ENCODE peak calls at places on chromosomes 16 and 17, in eight cellular contexts. One of them, this sample, is unnamed.

GRCh38 chr16:9469512-9469911 is 378.1 kb downstream of the HAPSTR1 start:
- DNase-seq in mucosa of descending colon: no peak
- DNase-seq in activated gamma-delta T cell treated with anti-CD3 and anti-CD28 coated beads, Interleukin-2, amount 50 U/mL, for 16 hours: no peak
- DNase-seq in GM06990: no peak
- DNase-seq in endodermal cell: no peak
- DNase-seq in esophagus squamous epithelium: no peak
- DNase-seq in nucleus accumbens: no peak
- DNase-seq in endothelial cell: no peak
- DNase-seq in this sample: no peak

GRCh38 chr17:10295728-10296343 is 77.0 kb downstream of the MYH13 start:
- DNase-seq in nucleus accumbens: no peak
- DNase-seq in endodermal cell: peak
- DNase-seq in mucosa of descending colon: peak
- DNase-seq in activated gamma-delta T cell treated with anti-CD3 and anti-CD28 coated beads, Interleukin-2, amount 50 U/mL, for 16 hours: peak
- DNase-seq in GM06990: no peak
- DNase-seq in esophagus squamous epithelium: no peak
- DNase-seq in endothelial cell: peak
- DNase-seq in this sample: peak

GRCh38 chr17:73343739-73344454 is 32.1 kb upstream of the CDC42EP4 start:
- DNase-seq in endodermal cell: no peak
- DNase-seq in esophagus squamous epithelium: no peak
- DNase-seq in activated gamma-delta T cell treated with anti-CD3 and anti-CD28 coated beads, Interleukin-2, amount 50 U/mL, for 16 hours: no peak
- DNase-seq in GM06990: no peak
- DNase-seq in endothelial cell: no peak
- DNase-seq in mucosa of descending colon: no peak
- DNase-seq in nucleus accumbens: no peak
- DNase-seq in this sample: no peak

GRCh38 chr17:8766731-8767130 is 8.4 kb upstream of the SPDYE4 start:
- DNase-seq in activated gamma-delta T cell treated with anti-CD3 and anti-CD28 coated beads, Interleukin-2, amount 50 U/mL, for 16 hours: no peak
- DNase-seq in mucosa of descending colon: no peak
- DNase-seq in nucleus accumbens: no peak
- DNase-seq in esophagus squamous epithelium: no peak
- DNase-seq in endodermal cell: no peak
- DNase-seq in endothelial cell: no peak
- DNase-seq in GM06990: no peak
- DNase-seq in this sample: no peak

GRCh38 chr16:79874391-79874790 is 273.9 kb upstream of the MAF start:
- DNase-seq in activated gamma-delta T cell treated with anti-CD3 and anti-CD28 coated beads, Interleukin-2, amount 50 U/mL, for 16 hours: no peak
- DNase-seq in endothelial cell: no peak
- DNase-seq in GM06990: peak
- DNase-seq in endodermal cell: no peak
- DNase-seq in esophagus squamous epithelium: no peak
- DNase-seq in mucosa of descending colon: peak
- DNase-seq in nucleus accumbens: no peak
- DNase-seq in this sample: no peak

GRCh38 chr17:65283704-65284103 is 146.5 kb downstream of the RGS9 start:
- DNase-seq in GM06990: no peak
- DNase-seq in endodermal cell: peak
- DNase-seq in esophagus squamous epithelium: no peak
- DNase-seq in mucosa of descending colon: peak
- DNase-seq in nucleus accumbens: no peak
- DNase-seq in activated gamma-delta T cell treated with anti-CD3 and anti-CD28 coated beads, Interleukin-2, amount 50 U/mL, for 16 hours: no peak
- DNase-seq in endothelial cell: no peak
- DNase-seq in this sample: no peak

GRCh38 chr16:48381201-48381600 is 4.0 kb downstream of the SIAH1 start:
- DNase-seq in endothelial cell: no peak
- DNase-seq in esophagus squamous epithelium: no peak
- DNase-seq in endodermal cell: no peak
- DNase-seq in GM06990: no peak
- DNase-seq in mucosa of descending colon: no peak
- DNase-seq in activated gamma-delta T cell treated with anti-CD3 and anti-CD28 coated beads, Interleukin-2, amount 50 U/mL, for 16 hours: no peak
- DNase-seq in nucleus accumbens: no peak
- DNase-seq in this sample: no peak

GRCh38 chr17:37702605-37703004 is 42.3 kb downstream of the HNF1B start:
- DNase-seq in mucosa of descending colon: no peak
- DNase-seq in esophagus squamous epithelium: no peak
- DNase-seq in nucleus accumbens: no peak
- DNase-seq in activated gamma-delta T cell treated with anti-CD3 and anti-CD28 coated beads, Interleukin-2, amount 50 U/mL, for 16 hours: no peak
- DNase-seq in GM06990: no peak
- DNase-seq in endothelial cell: no peak
- DNase-seq in endodermal cell: no peak
- DNase-seq in this sample: no peak

GRCh38 chr16:67537636-67538591 is 9.3 kb downstream of the RIPOR1 start:
- DNase-seq in GM06990: no peak
- DNase-seq in activated gamma-delta T cell treated with anti-CD3 and anti-CD28 coated beads, Interleukin-2, amount 50 U/mL, for 16 hours: peak
- DNase-seq in endothelial cell: peak
- DNase-seq in nucleus accumbens: no peak
- DNase-seq in endodermal cell: peak
- DNase-seq in mucosa of descending colon: peak
- DNase-seq in esophagus squamous epithelium: no peak
- DNase-seq in this sample: no peak

GRCh38 chr17:17143501-17143900 is 62.6 kb downstream of the PLD6 start:
- DNase-seq in mucosa of descending colon: no peak
- DNase-seq in endodermal cell: no peak
- DNase-seq in GM06990: no peak
- DNase-seq in activated gamma-delta T cell treated with anti-CD3 and anti-CD28 coated beads, Interleukin-2, amount 50 U/mL, for 16 hours: no peak
- DNase-seq in esophagus squamous epithelium: no peak
- DNase-seq in endothelial cell: no peak
- DNase-seq in nucleus accumbens: no peak
- DNase-seq in this sample: no peak

GRCh38 chr17:19317359-19318095 is 45.0 kb downstream of the B9D1 start:
- DNase-seq in mucosa of descending colon: peak
- DNase-seq in esophagus squamous epithelium: no peak
- DNase-seq in GM06990: peak
- DNase-seq in endodermal cell: peak
- DNase-seq in nucleus accumbens: peak
- DNase-seq in activated gamma-delta T cell treated with anti-CD3 and anti-CD28 coated beads, Interleukin-2, amount 50 U/mL, for 16 hours: no peak
- DNase-seq in endothelial cell: peak
- DNase-seq in this sample: peak

GRCh38 chr16:20851601-20852000 is 45.3 kb downstream of the REXO5 start:
- DNase-seq in esophagus squamous epithelium: no peak
- DNase-seq in endothelial cell: no peak
- DNase-seq in GM06990: no peak
- DNase-seq in nucleus accumbens: no peak
- DNase-seq in activated gamma-delta T cell treated with anti-CD3 and anti-CD28 coated beads, Interleukin-2, amount 50 U/mL, for 16 hours: no peak
- DNase-seq in endodermal cell: no peak
- DNase-seq in mucosa of descending colon: peak
- DNase-seq in this sample: no peak

GRCh38 chr17:3887811-3888210 is 5.0 kb downstream of the CAMKK1 start:
- DNase-seq in endothelial cell: no peak
- DNase-seq in endodermal cell: no peak
- DNase-seq in GM06990: no peak
- DNase-seq in activated gamma-delta T cell treated with anti-CD3 and anti-CD28 coated beads, Interleukin-2, amount 50 U/mL, for 16 hours: no peak
- DNase-seq in esophagus squamous epithelium: no peak
- DNase-seq in nucleus accumbens: no peak
- DNase-seq in mucosa of descending colon: no peak
- DNase-seq in this sample: no peak

GRCh38 chr16:12771341-12771798 is 32.3 kb downstream of the CPPED1 start:
- DNase-seq in esophagus squamous epithelium: no peak
- DNase-seq in activated gamma-delta T cell treated with anti-CD3 and anti-CD28 coated beads, Interleukin-2, amount 50 U/mL, for 16 hours: no peak
- DNase-seq in nucleus accumbens: no peak
- DNase-seq in GM06990: no peak
- DNase-seq in endodermal cell: no peak
- DNase-seq in endothelial cell: no peak
- DNase-seq in mucosa of descending colon: no peak
- DNase-seq in this sample: no peak

GRCh38 chr16:68345351-68345810 is 34.6 kb downstream of the PRMT7 start:
- DNase-seq in endodermal cell: no peak
- DNase-seq in nucleus accumbens: no peak
- DNase-seq in activated gamma-delta T cell treated with anti-CD3 and anti-CD28 coated beads, Interleukin-2, amount 50 U/mL, for 16 hours: no peak
- DNase-seq in esophagus squamous epithelium: no peak
- DNase-seq in mucosa of descending colon: no peak
- DNase-seq in GM06990: no peak
- DNase-seq in endothelial cell: no peak
- DNase-seq in this sample: no peak

GRCh38 chr17:45577571-45578279 is 87.2 kb upstream of the PLEKHM1 start:
- DNase-seq in nucleus accumbens: no peak
- DNase-seq in esophagus squamous epithelium: no peak
- DNase-seq in endothelial cell: no peak
- DNase-seq in GM06990: no peak
- DNase-seq in activated gamma-delta T cell treated with anti-CD3 and anti-CD28 coated beads, Interleukin-2, amount 50 U/mL, for 16 hours: no peak
- DNase-seq in mucosa of descending colon: no peak
- DNase-seq in endodermal cell: no peak
- DNase-seq in this sample: no peak

GRCh38 chr17:19756551-19756950 is 8.5 kb upstream of the ALDH3A1 start:
- DNase-seq in endodermal cell: peak
- DNase-seq in GM06990: no peak
- DNase-seq in nucleus accumbens: no peak
- DNase-seq in mucosa of descending colon: no peak
- DNase-seq in endothelial cell: no peak
- DNase-seq in activated gamma-delta T cell treated with anti-CD3 and anti-CD28 coated beads, Interleukin-2, amount 50 U/mL, for 16 hours: no peak
- DNase-seq in esophagus squamous epithelium: no peak
- DNase-seq in this sample: no peak

GRCh38 chr16:68446941-68447675 is 1.2 kb downstream of the SMPD3 start:
- DNase-seq in mucosa of descending colon: no peak
- DNase-seq in endothelial cell: no peak
- DNase-seq in activated gamma-delta T cell treated with anti-CD3 and anti-CD28 coated beads, Interleukin-2, amount 50 U/mL, for 16 hours: no peak
- DNase-seq in nucleus accumbens: no peak
- DNase-seq in esophagus squamous epithelium: no peak
- DNase-seq in endodermal cell: no peak
- DNase-seq in GM06990: no peak
- DNase-seq in this sample: no peak

GRCh38 chr17:62017496-62017895 is 47.6 kb downstream of the MED13 start:
- DNase-seq in activated gamma-delta T cell treated with anti-CD3 and anti-CD28 coated beads, Interleukin-2, amount 50 U/mL, for 16 hours: no peak
- DNase-seq in GM06990: no peak
- DNase-seq in nucleus accumbens: no peak
- DNase-seq in mucosa of descending colon: no peak
- DNase-seq in endodermal cell: no peak
- DNase-seq in endothelial cell: no peak
- DNase-seq in esophagus squamous epithelium: no peak
- DNase-seq in this sample: no peak

GRCh38 chr17:41977991-41978390 is 11.4 kb downstream of the CNP start:
- DNase-seq in GM06990: no peak
- DNase-seq in mucosa of descending colon: no peak
- DNase-seq in esophagus squamous epithelium: no peak
- DNase-seq in nucleus accumbens: no peak
- DNase-seq in endodermal cell: no peak
- DNase-seq in endothelial cell: no peak
- DNase-seq in activated gamma-delta T cell treated with anti-CD3 and anti-CD28 coated beads, Interleukin-2, amount 50 U/mL, for 16 hours: no peak
- DNase-seq in this sample: no peak

GRCh38 chr16:57950382-57950781 is 20.5 kb downstream of the CNGB1 start:
- DNase-seq in endothelial cell: no peak
- DNase-seq in GM06990: no peak
- DNase-seq in activated gamma-delta T cell treated with anti-CD3 and anti-CD28 coated beads, Interleukin-2, amount 50 U/mL, for 16 hours: no peak
- DNase-seq in esophagus squamous epithelium: no peak
- DNase-seq in mucosa of descending colon: no peak
- DNase-seq in endodermal cell: no peak
- DNase-seq in nucleus accumbens: no peak
- DNase-seq in this sample: no peak

GRCh38 chr17:19308398-19308797 is 54.1 kb downstream of the B9D1 start:
- DNase-seq in mucosa of descending colon: no peak
- DNase-seq in activated gamma-delta T cell treated with anti-CD3 and anti-CD28 coated beads, Interleukin-2, amount 50 U/mL, for 16 hours: no peak
- DNase-seq in GM06990: no peak
- DNase-seq in esophagus squamous epithelium: no peak
- DNase-seq in endodermal cell: no peak
- DNase-seq in endothelial cell: no peak
- DNase-seq in nucleus accumbens: no peak
- DNase-seq in this sample: no peak

GRCh38 chr16:877242-878065 is 76.9 kb upstream of the GNG13 start:
- DNase-seq in endothelial cell: no peak
- DNase-seq in nucleus accumbens: no peak
- DNase-seq in mucosa of descending colon: peak
- DNase-seq in GM06990: no peak
- DNase-seq in endodermal cell: no peak
- DNase-seq in activated gamma-delta T cell treated with anti-CD3 and anti-CD28 coated beads, Interleukin-2, amount 50 U/mL, for 16 hours: no peak
- DNase-seq in esophagus squamous epithelium: no peak
- DNase-seq in this sample: no peak

GRCh38 chr17:81249233-81250040 is 10.3 kb downstream of the NDUFAF8 start:
- DNase-seq in endothelial cell: no peak
- DNase-seq in GM06990: no peak
- DNase-seq in nucleus accumbens: no peak
- DNase-seq in endodermal cell: no peak
- DNase-seq in esophagus squamous epithelium: no peak
- DNase-seq in mucosa of descending colon: no peak
- DNase-seq in activated gamma-delta T cell treated with anti-CD3 and anti-CD28 coated beads, Interleukin-2, amount 50 U/mL, for 16 hours: no peak
- DNase-seq in this sample: no peak

GRCh38 chr17:1606352-1606985 is 22.2 kb downstream of the SLC43A2 start:
- DNase-seq in endodermal cell: no peak
- DNase-seq in activated gamma-delta T cell treated with anti-CD3 and anti-CD28 coated beads, Interleukin-2, amount 50 U/mL, for 16 hours: no peak
- DNase-seq in nucleus accumbens: no peak
- DNase-seq in GM06990: peak
- DNase-seq in esophagus squamous epithelium: no peak
- DNase-seq in endothelial cell: no peak
- DNase-seq in mucosa of descending colon: no peak
- DNase-seq in this sample: no peak

GRCh38 chr16:8931864-8932263 is 31.8 kb downstream of the USP7 start:
- DNase-seq in GM06990: no peak
- DNase-seq in activated gamma-delta T cell treated with anti-CD3 and anti-CD28 coated beads, Interleukin-2, amount 50 U/mL, for 16 hours: peak
- DNase-seq in endodermal cell: peak
- DNase-seq in esophagus squamous epithelium: no peak
- DNase-seq in mucosa of descending colon: peak
- DNase-seq in nucleus accumbens: no peak
- DNase-seq in endothelial cell: peak
- DNase-seq in this sample: peak

GRCh38 chr17:72977768-72978417 is 114.6 kb downstream of the SLC39A11 start:
- DNase-seq in endothelial cell: no peak
- DNase-seq in mucosa of descending colon: no peak
- DNase-seq in GM06990: no peak
- DNase-seq in activated gamma-delta T cell treated with anti-CD3 and anti-CD28 coated beads, Interleukin-2, amount 50 U/mL, for 16 hours: no peak
- DNase-seq in esophagus squamous epithelium: no peak
- DNase-seq in nucleus accumbens: no peak
- DNase-seq in endodermal cell: no peak
- DNase-seq in this sample: no peak

GRCh38 chr16:85940214-85940613 is 41.3 kb downstream of the IRF8 start:
- DNase-seq in nucleus accumbens: no peak
- DNase-seq in endothelial cell: no peak
- DNase-seq in activated gamma-delta T cell treated with anti-CD3 and anti-CD28 coated beads, Interleukin-2, amount 50 U/mL, for 16 hours: no peak
- DNase-seq in endodermal cell: no peak
- DNase-seq in mucosa of descending colon: peak
- DNase-seq in GM06990: no peak
- DNase-seq in esophagus squamous epithelium: no peak
- DNase-seq in this sample: no peak

GRCh38 chr17:74842599-74843351 is 16.9 kb downstream of the GRIN2C start:
- DNase-seq in GM06990: no peak
- DNase-seq in esophagus squamous epithelium: no peak
- DNase-seq in nucleus accumbens: no peak
- DNase-seq in endothelial cell: peak
- DNase-seq in mucosa of descending colon: peak
- DNase-seq in activated gamma-delta T cell treated with anti-CD3 and anti-CD28 coated beads, Interleukin-2, amount 50 U/mL, for 16 hours: no peak
- DNase-seq in endodermal cell: peak
- DNase-seq in this sample: peak

GRCh38 chr17:42517516-42517915 is 18.5 kb upstream of the NAGLU start:
- DNase-seq in activated gamma-delta T cell treated with anti-CD3 and anti-CD28 coated beads, Interleukin-2, amount 50 U/mL, for 16 hours: peak
- DNase-seq in nucleus accumbens: no peak
- DNase-seq in endodermal cell: peak
- DNase-seq in GM06990: peak
- DNase-seq in endothelial cell: peak
- DNase-seq in mucosa of descending colon: peak
- DNase-seq in esophagus squamous epithelium: no peak
- DNase-seq in this sample: peak

GRCh38 chr17:70795620-70796019 is 626.3 kb downstream of the KCNJ2 start:
- DNase-seq in GM06990: no peak
- DNase-seq in activated gamma-delta T cell treated with anti-CD3 and anti-CD28 coated beads, Interleukin-2, amount 50 U/mL, for 16 hours: no peak
- DNase-seq in endodermal cell: no peak
- DNase-seq in nucleus accumbens: no peak
- DNase-seq in endothelial cell: no peak
- DNase-seq in mucosa of descending colon: no peak
- DNase-seq in esophagus squamous epithelium: no peak
- DNase-seq in this sample: no peak